ENCODE peak calls at places on chromosomes 12 and 14, in four cellular contexts. One of them, this sample, is unnamed.

GRCh38 chr12:47868552-47869031 is 36.2 kb downstream of the VDR start:
- DNase-seq in PC-3: no peak
- DNase-seq in stimulated activated CD4-positive, alpha-beta T cell treated with anti-CD3 and anti-CD28 coated beads, Interleukin-2, amount 100 ng/mL, for 48 hours: no peak
- DNase-seq in HFFc6: no peak
- DNase-seq in this sample: no peak

GRCh38 chr12:52426034-52426433 is 8.1 kb downstream of the KRT75 start:
- DNase-seq in PC-3: no peak
- DNase-seq in HFFc6: no peak
- DNase-seq in stimulated activated CD4-positive, alpha-beta T cell treated with anti-CD3 and anti-CD28 coated beads, Interleukin-2, amount 100 ng/mL, for 48 hours: no peak
- DNase-seq in this sample: no peak

GRCh38 chr14:73785834-73786631 is 65.6 kb upstream of the PTGR2 start:
- DNase-seq in stimulated activated CD4-positive, alpha-beta T cell treated with anti-CD3 and anti-CD28 coated beads, Interleukin-2, amount 100 ng/mL, for 48 hours: peak; percentile 52
- DNase-seq in HFFc6: peak; percentile 94
- DNase-seq in PC-3: peak; percentile 86
- DNase-seq in this sample: peak; percentile 67

GRCh38 chr14:101595887-101596721 is 34.8 kb downstream of the DIO3 start:
- DNase-seq in PC-3: no peak
- DNase-seq in HFFc6: no peak
- DNase-seq in stimulated activated CD4-positive, alpha-beta T cell treated with anti-CD3 and anti-CD28 coated beads, Interleukin-2, amount 100 ng/mL, for 48 hours: peak; percentile 17
- DNase-seq in this sample: no peak

GRCh38 chr14:63276492-63277342 is 42.0 kb downstream of the GPHB5 start:
- DNase-seq in PC-3: peak; percentile 76
- DNase-seq in stimulated activated CD4-positive, alpha-beta T cell treated with anti-CD3 and anti-CD28 coated beads, Interleukin-2, amount 100 ng/mL, for 48 hours: no peak
- DNase-seq in HFFc6: peak; percentile 68
- DNase-seq in this sample: peak; percentile 57

GRCh38 chr14:24481622-24482324 is 26.3 kb downstream of the CMA1 start:
- DNase-seq in HFFc6: peak; percentile 20
- DNase-seq in PC-3: peak; percentile 46
- DNase-seq in stimulated activated CD4-positive, alpha-beta T cell treated with anti-CD3 and anti-CD28 coated beads, Interleukin-2, amount 100 ng/mL, for 48 hours: peak; percentile 55
- DNase-seq in this sample: peak; percentile 73

GRCh38 chr12:27970391-27970980 is 2.0 kb downstream of the PTHLH start:
- DNase-seq in PC-3: peak; percentile 87
- DNase-seq in HFFc6: no peak
- DNase-seq in stimulated activated CD4-positive, alpha-beta T cell treated with anti-CD3 and anti-CD28 coated beads, Interleukin-2, amount 100 ng/mL, for 48 hours: no peak
- DNase-seq in this sample: peak; percentile 50

GRCh38 chr12:32535260-32535999 is 136.1 kb downstream of the FGD4 start:
- DNase-seq in stimulated activated CD4-positive, alpha-beta T cell treated with anti-CD3 and anti-CD28 coated beads, Interleukin-2, amount 100 ng/mL, for 48 hours: no peak
- DNase-seq in PC-3: peak; percentile 48
- DNase-seq in HFFc6: peak; percentile 37
- DNase-seq in this sample: peak; percentile 44

GRCh38 chr12:124720019-124720686 is 143.5 kb downstream of the SCARB1 start:
- DNase-seq in PC-3: peak; percentile 76
- DNase-seq in HFFc6: peak; percentile 36
- DNase-seq in stimulated activated CD4-positive, alpha-beta T cell treated with anti-CD3 and anti-CD28 coated beads, Interleukin-2, amount 100 ng/mL, for 48 hours: no peak
- DNase-seq in this sample: no peak

GRCh38 chr14:104546021-104546491 is 33.5 kb upstream of the C14orf180 start:
- DNase-seq in PC-3: no peak
- DNase-seq in HFFc6: no peak
- DNase-seq in stimulated activated CD4-positive, alpha-beta T cell treated with anti-CD3 and anti-CD28 coated beads, Interleukin-2, amount 100 ng/mL, for 48 hours: no peak
- DNase-seq in this sample: no peak

GRCh38 chr12:9098463-9099026 is 17.2 kb downstream of the A2M start:
- DNase-seq in PC-3: no peak
- DNase-seq in HFFc6: no peak
- DNase-seq in stimulated activated CD4-positive, alpha-beta T cell treated with anti-CD3 and anti-CD28 coated beads, Interleukin-2, amount 100 ng/mL, for 48 hours: no peak
- DNase-seq in this sample: no peak

GRCh38 chr12:43805149-43805856 is 814 bp downstream of the TWF1 start:
- DNase-seq in HFFc6: no peak
- DNase-seq in PC-3: no peak
- DNase-seq in stimulated activated CD4-positive, alpha-beta T cell treated with anti-CD3 and anti-CD28 coated beads, Interleukin-2, amount 100 ng/mL, for 48 hours: no peak
- DNase-seq in this sample: no peak

GRCh38 chr12:80648866-80649265 is 58.6 kb upstream of the MYF6 start:
- DNase-seq in PC-3: peak; percentile 59
- DNase-seq in HFFc6: peak; percentile 87
- DNase-seq in stimulated activated CD4-positive, alpha-beta T cell treated with anti-CD3 and anti-CD28 coated beads, Interleukin-2, amount 100 ng/mL, for 48 hours: no peak
- DNase-seq in this sample: peak; percentile 12

GRCh38 chr12:66751432-66752113 is 72.7 kb upstream of the GRIP1 start:
- DNase-seq in HFFc6: no peak
- DNase-seq in PC-3: peak; percentile 33
- DNase-seq in stimulated activated CD4-positive, alpha-beta T cell treated with anti-CD3 and anti-CD28 coated beads, Interleukin-2, amount 100 ng/mL, for 48 hours: no peak
- DNase-seq in this sample: no peak

This sample was measured in hepatic stellate cell.